ENCODE peak calls at places on chromosomes 16 and 17, in seven cellular contexts. V is neuronal stem cell, O is type B pancreatic cell, L is AG20443, W is mucosa of descending colon, A is memory B cell, I is fibroblast of mammary gland. R is an unnamed sample.

GRCh38 chr16:30054959-30055553 is 10.5 kb upstream of the ALDOA start:
- DNase-seq in V (no peak), O (no peak), L (no peak), W (peak; percentile 69), A (no peak), I (no peak), R (peak; percentile 63)

GRCh38 chr16:80806957-80807356 is 2.6 kb upstream of the CDYL2 start:
- DNase-seq in V (no peak), O (no peak), L (peak; percentile 26), W (no peak), A (no peak), I (peak; percentile 76), R (no peak)

GRCh38 chr17:5592382-5592781 is 8.1 kb upstream of the NLRP1 start:
- DNase-seq in V (peak; percentile 50), O (no peak), L (peak; percentile 58), W (no peak), A (peak; percentile 42), I (peak; percentile 56), R (peak; percentile 62)

GRCh38 chr16:88783391-88784073 is 1.5 kb downstream of the PIEZO1 start:
- DNase-seq in V (no peak), O (no peak), L (no peak), W (peak; percentile 61), A (no peak), I (no peak), R (peak; percentile 51)

GRCh38 chr17:77936881-77937280 is 21.6 kb upstream of the TNRC6C start:
- DNase-seq in V (no peak), O (no peak), L (no peak), W (no peak), A (no peak), I (no peak), R (no peak)

GRCh38 chr17:65800655-65801054 is 239.2 kb upstream of the AXIN2 start:
- DNase-seq in V (no peak), O (no peak), L (no peak), W (no peak), A (no peak), I (no peak), R (no peak)

GRCh38 chr16:27127293-27127692 is 60.6 kb downstream of the C16orf82 start:
- DNase-seq in V (no peak), O (no peak), L (peak; percentile 78), W (no peak), A (no peak), I (no peak), R (no peak)

GRCh38 chr16:49277386-49277742 is 4.3 kb downstream of the CBLN1 start:
- DNase-seq in V (no peak), O (no peak), L (no peak), W (no peak), A (no peak), I (no peak), R (no peak)

GRCh38 chr17:21167303-21167702 is 40.5 kb downstream of the DHRS7B start:
- DNase-seq in V (no peak), O (no peak), L (peak; percentile 73), W (no peak), A (no peak), I (peak; percentile 39), R (no peak)

GRCh38 chr16:78310196-78310595 is 210.7 kb downstream of the WWOX start:
- DNase-seq in V (no peak), O (no peak), L (no peak), W (no peak), A (no peak), I (no peak), R (no peak)

GRCh38 chr17:31202968-31203367 is 94.1 kb downstream of the OMG start:
- DNase-seq in V (no peak), O (no peak), L (peak; percentile 44), W (no peak), A (no peak), I (no peak), R (no peak)

GRCh38 chr16:53045554-53046250 is 7.0 kb downstream of the CHD9NB start:
- DNase-seq in V (no peak), O (no peak), L (no peak), W (no peak), A (no peak), I (no peak), R (no peak)

GRCh38 chr17:21041753-21042433 is 918 bp downstream of the USP22 start:
- DNase-seq in V (peak; percentile 73), O (peak; percentile 79), L (peak; percentile 76), W (peak; percentile 93), A (no peak), I (peak; percentile 75), R (peak; percentile 84)

GRCh38 chr16:17301593-17302135 is 169.1 kb downstream of the XYLT1 start:
- DNase-seq in V (no peak), O (no peak), L (no peak), W (no peak), A (peak; percentile 69), I (no peak), R (peak; percentile 99)

GRCh38 chr16:84332975-84333684 is 35.2 kb upstream of the ATP2C2 start:
- DNase-seq in V (no peak), O (no peak), L (no peak), W (no peak), A (no peak), I (no peak), R (no peak)

GRCh38 chr17:77802811-77803220 is 155.7 kb upstream of the TNRC6C start:
- DNase-seq in V (peak; percentile 66), O (no peak), L (no peak), W (no peak), A (no peak), I (no peak), R (no peak)

GRCh38 chr16:68645494-68646388 is 631 bp downstream of the CDH3 start:
- DNase-seq in V (no peak), O (peak; percentile 76), L (peak; percentile 27), W (peak; percentile 49), A (no peak), I (no peak), R (no peak)

GRCh38 chr16:27312580-27313421 is 973 bp upstream of the IL4R start:
- DNase-seq in V (no peak), O (no peak), L (no peak), W (no peak), A (no peak), I (no peak), R (no peak)

GRCh38 chr17:78865682-78866390 is 25.2 kb upstream of the USP36 start:
- DNase-seq in V (peak; percentile 81), O (peak; percentile 84), L (peak; percentile 62), W (peak; percentile 79), A (peak; percentile 65), I (peak; percentile 83), R (peak; percentile 71)

GRCh38 chr17:15475620-15476354 is 8.4 kb upstream of the CDRT4 start:
- DNase-seq in V (no peak), O (no peak), L (peak; percentile 67), W (no peak), A (no peak), I (peak; percentile 80), R (no peak)

GRCh38 chr16:66476328-66477027 is 49.4 kb downstream of the BEAN1 start:
- DNase-seq in V (no peak), O (peak; percentile 52), L (peak; percentile 25), W (no peak), A (peak; percentile 20), I (no peak), R (peak; percentile 78)

GRCh38 chr17:64282753-64283080 is 19.7 kb upstream of the TEX2 start:
- DNase-seq in V (no peak), O (no peak), L (no peak), W (no peak), A (no peak), I (no peak), R (no peak)

GRCh38 chr16:57615813-57616212 is 12.6 kb upstream of the ADGRG1 start:
- DNase-seq in V (no peak), O (no peak), L (no peak), W (peak; percentile 15), A (no peak), I (no peak), R (no peak)

GRCh38 chr17:2989855-2990254 is 73.6 kb downstream of the OR1D5 start:
- DNase-seq in V (no peak), O (no peak), L (no peak), W (no peak), A (no peak), I (no peak), R (no peak)

GRCh38 chr17:38587956-38588771 is 17.6 kb downstream of the SRCIN1 start:
- DNase-seq in V (no peak), O (no peak), L (no peak), W (no peak), A (no peak), I (no peak), R (peak; percentile 34)

GRCh38 chr17:13140750-13141149 is 122.9 kb upstream of the ELAC2 start:
- DNase-seq in V (peak; percentile 48), O (no peak), L (no peak), W (no peak), A (no peak), I (no peak), R (no peak)

GRCh38 chr16:54277845-54278703 is 8.5 kb downstream of the IRX3 start:
- DNase-seq in V (peak; percentile 36), O (no peak), L (no peak), W (no peak), A (no peak), I (no peak), R (no peak)

GRCh38 chr17:57881143-57881542 is 31.3 kb upstream of the MRPS23 start:
- DNase-seq in V (no peak), O (no peak), L (peak; percentile 67), W (peak; percentile 44), A (no peak), I (peak; percentile 61), R (no peak)

GRCh38 chr16:85042606-85043005 is 15.0 kb downstream of the KIAA0513 start:
- DNase-seq in V (no peak), O (no peak), L (no peak), W (no peak), A (no peak), I (no peak), R (no peak)

GRCh38 chr17:81509687-81510523 is 2.7 kb downstream of the ACTG1 start:
- DNase-seq in V (no peak), O (no peak), L (no peak), W (no peak), A (no peak), I (peak; percentile 33), R (peak; percentile 29)

GRCh38 chr17:2022647-2023046 is 2.5 kb downstream of the RTN4RL1 start:
- DNase-seq in V (no peak), O (no peak), L (no peak), W (no peak), A (no peak), I (no peak), R (no peak)

GRCh38 chr17:60345233-60345632 is 46.7 kb downstream of the USP32 start:
- DNase-seq in V (no peak), O (no peak), L (no peak), W (no peak), A (no peak), I (no peak), R (no peak)

GRCh38 chr17:60594747-60595146 is 5.2 kb upstream of the PPM1D start:
- DNase-seq in V (no peak), O (no peak), L (no peak), W (no peak), A (no peak), I (no peak), R (no peak)

GRCh38 chr16:87688876-87689815 is 76.6 kb downstream of the KLHDC4 start:
- DNase-seq in V (no peak), O (no peak), L (no peak), W (no peak), A (no peak), I (no peak), R (no peak)

GRCh38 chr16:35585411-35585810 is 2126.0 kb downstream of the TP53TG3F start:
- DNase-seq in V (no peak), O (no peak), L (no peak), W (no peak), A (no peak), I (no peak), R (no peak)

GRCh38 chr16:15996432-15997109 is 47.2 kb downstream of the ABCC1 start:
- DNase-seq in V (no peak), O (no peak), L (peak; percentile 80), W (no peak), A (no peak), I (peak; percentile 96), R (no peak)

GRCh38 chr17:73007447-73007846 is 85.0 kb downstream of the SLC39A11 start:
- DNase-seq in V (no peak), O (no peak), L (no peak), W (no peak), A (no peak), I (peak; percentile 59), R (no peak)

GRCh38 chr17:7834554-7834890 is 505 bp downstream of the KDM6B start:
- DNase-seq in V (peak; percentile 47), O (no peak), L (no peak), W (peak; percentile 90), A (peak; percentile 65), I (no peak), R (no peak)

R was measured in OCI-LY7.